ENCODE peak calls at places on chromosomes 3 and 15, in six cellular contexts. P is CD8-positive, alpha-beta T cell; M is heart left ventricle; D is tibial nerve; W is stomach; H is fibroblast of lung. G is an unnamed sample.

GRCh38 chr15:90598053-90598577 is 68.4 kb downstream of the CRTC3 start:
- DNase-seq in P (no peak), M (peak; percentile 67), D (peak; percentile 68), W (peak; percentile 79), H (no peak), G (no peak)

GRCh38 chr3:53346514-53346913 is 829 bp downstream of the DCP1A start:
- DNase-seq in P (no peak), M (no peak), D (no peak), W (no peak), H (peak; percentile 29), G (no peak)

GRCh38 chr3:126358038-126358815 is 1.0 kb upstream of the KLF15 start:
- DNase-seq in P (no peak), M (no peak), D (no peak), W (no peak), H (no peak), G (no peak)

GRCh38 chr3:118478706-118479276 is 555.9 kb downstream of the IGSF11 start:
- DNase-seq in P (no peak), M (no peak), D (no peak), W (no peak), H (no peak), G (no peak)

GRCh38 chr3:72535789-72536188 is 312.5 kb downstream of the SHQ1 start:
- DNase-seq in P (no peak), M (peak; percentile 29), D (no peak), W (no peak), H (no peak), G (no peak)

GRCh38 chr15:53434174-53434678 is 325.2 kb downstream of the WDR72 start:
- DNase-seq in P (no peak), M (no peak), D (no peak), W (no peak), H (no peak), G (no peak)

GRCh38 chr3:185820973-185821758 is 3.7 kb downstream of the IGF2BP2 start:
- DNase-seq in P (no peak), M (no peak), D (no peak), W (no peak), H (peak; percentile 94), G (peak; percentile 78)

GRCh38 chr3:136954246-136954645 is 3.5 kb upstream of the IL20RB start:
- DNase-seq in P (no peak), M (no peak), D (no peak), W (no peak), H (peak; percentile 46), G (no peak)

GRCh38 chr3:24830230-24831152 is 335.8 kb upstream of the THRB start:
- DNase-seq in P (no peak), M (no peak), D (no peak), W (peak; percentile 30), H (no peak), G (no peak)

GRCh38 chr3:58522759-58523425 is 14.1 kb downstream of the ACOX2 start:
- DNase-seq in P (no peak), M (no peak), D (no peak), W (no peak), H (no peak), G (no peak)

GRCh38 chr15:91289324-91289723 is 189.3 kb downstream of the SV2B start:
- DNase-seq in P (no peak), M (no peak), D (no peak), W (no peak), H (no peak), G (no peak)

GRCh38 chr15:89165677-89166076 is 55.7 kb downstream of the RLBP1 start:
- DNase-seq in P (no peak), M (no peak), D (no peak), W (no peak), H (peak; percentile 50), G (no peak)

GRCh38 chr15:31069360-31070000 is 32.0 kb downstream of the TRPM1 start:
- DNase-seq in P (no peak), M (no peak), D (no peak), W (no peak), H (no peak), G (no peak)

GRCh38 chr15:25863067-25863967 is at the start of gene ATP10A:
- DNase-seq in P (peak; percentile 53), M (peak; percentile 40), D (no peak), W (no peak), H (peak; percentile 67), G (no peak)

GRCh38 chr15:50487287-50487686 is 59.2 kb downstream of the USP50 start:
- DNase-seq in P (no peak), M (no peak), D (no peak), W (no peak), H (no peak), G (no peak)

GRCh38 chr3:13865106-13865505 is 14.8 kb downstream of the WNT7A start:
- DNase-seq in P (no peak), M (no peak), D (no peak), W (no peak), H (no peak), G (no peak)

GRCh38 chr3:80734955-80735354 is 967.2 kb upstream of the ROBO1 start:
- DNase-seq in P (no peak), M (no peak), D (no peak), W (no peak), H (no peak), G (no peak)

GRCh38 chr15:73794501-73795133 is 41.5 kb upstream of the INSYN1 start:
- DNase-seq in P (no peak), M (no peak), D (no peak), W (no peak), H (peak; percentile 50), G (no peak)

GRCh38 chr15:73786518-73786917 is 33.4 kb upstream of the INSYN1 start:
- DNase-seq in P (no peak), M (no peak), D (no peak), W (no peak), H (no peak), G (no peak)

GRCh38 chr15:73787621-73788020 is 34.5 kb upstream of the INSYN1 start:
- DNase-seq in P (no peak), M (no peak), D (no peak), W (no peak), H (no peak), G (no peak)

GRCh38 chr15:73792429-73792828 is 39.3 kb upstream of the INSYN1 start:
- DNase-seq in P (no peak), M (peak; percentile 78), D (no peak), W (no peak), H (no peak), G (no peak)

GRCh38 chr15:73789491-73790240 is 36.5 kb upstream of the INSYN1 start:
- DNase-seq in P (no peak), M (no peak), D (no peak), W (no peak), H (no peak), G (no peak)
- TF ChIP-seq CTCF in P (no peak), M (no peak), D (no peak), W (no peak), H (no peak), G (no peak)

GRCh38 chr15:68227806-68228142 is 1.8 kb downstream of the CLN6 start:
- DNase-seq in P (no peak), M (no peak), D (no peak), W (no peak), H (no peak), G (no peak)

GRCh38 chr15:68224108-68224507 is 5.4 kb downstream of the CLN6 start:
- DNase-seq in P (no peak), M (no peak), D (no peak), W (peak; percentile 1), H (no peak), G (no peak)

GRCh38 chr15:68228143-68228970 is 1.2 kb downstream of the CLN6 start:
- DNase-seq in P (no peak), M (no peak), D (no peak), W (peak; percentile 19), H (peak; percentile 23), G (no peak)

GRCh38 chr15:68223171-68223570 is 6.4 kb downstream of the CLN6 start:
- DNase-seq in P (no peak), M (peak; percentile 13), D (no peak), W (peak; percentile 14), H (no peak), G (no peak)

DNA sequence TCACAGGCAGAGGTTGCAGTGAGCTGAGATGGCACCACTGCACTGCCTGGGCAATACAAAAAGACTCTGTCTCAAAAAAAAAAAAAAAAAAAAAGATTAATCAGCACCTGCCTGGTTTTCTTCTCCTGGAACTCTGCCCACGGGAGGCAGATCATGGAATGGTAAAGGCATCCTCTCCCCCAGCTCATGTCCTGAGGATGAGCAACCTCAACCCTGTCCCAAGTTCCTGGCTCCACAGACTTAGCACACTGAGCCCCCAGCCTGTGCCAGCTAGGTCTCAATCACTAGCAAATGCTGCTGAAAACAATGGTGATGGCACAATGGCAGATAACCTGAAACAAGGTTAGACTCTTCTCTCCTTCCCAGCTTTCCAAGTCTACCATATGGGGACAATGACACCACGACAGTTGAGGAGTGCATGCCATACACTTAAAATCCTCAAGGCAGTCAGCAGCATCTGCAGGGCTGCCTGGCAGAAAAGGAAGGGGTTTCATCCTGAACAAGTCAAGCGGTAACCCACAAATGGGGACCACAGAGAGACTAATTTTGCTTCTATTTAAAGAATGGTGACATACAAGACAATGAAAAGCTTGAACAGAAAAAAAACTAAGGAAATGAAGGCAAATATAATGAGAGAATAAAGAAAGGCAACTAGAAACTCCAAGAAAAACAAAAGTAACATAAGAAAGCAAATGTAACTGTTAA is 4.8 kb downstream of the CLN6 start:
- DNase-seq in P (no peak), M (no peak), D (no peak), W (peak; percentile 14), H (no peak), G (no peak)
- TF ChIP-seq CTCF in P (no peak), M (no peak), D (no peak), W (no peak), H (no peak), G (no peak)

GRCh38 chr15:66077320-66077663 is 176.3 kb downstream of the MEGF11 start:
- DNase-seq in P (no peak), M (no peak), D (no peak), W (no peak), H (no peak), G (no peak)

GRCh38 chr15:66078196-66078928 is 175.2 kb downstream of the MEGF11 start:
- DNase-seq in P (no peak), M (no peak), D (no peak), W (no peak), H (no peak), G (no peak)

GRCh38 chr15:66078929-66079275 is 174.6 kb downstream of the MEGF11 start:
- DNase-seq in P (no peak), M (no peak), D (no peak), W (no peak), H (no peak), G (no peak)

GRCh38 chr15:66076591-66077319 is 176.8 kb downstream of the MEGF11 start:
- DNase-seq in P (no peak), M (no peak), D (no peak), W (no peak), H (no peak), G (no peak)

DNA sequence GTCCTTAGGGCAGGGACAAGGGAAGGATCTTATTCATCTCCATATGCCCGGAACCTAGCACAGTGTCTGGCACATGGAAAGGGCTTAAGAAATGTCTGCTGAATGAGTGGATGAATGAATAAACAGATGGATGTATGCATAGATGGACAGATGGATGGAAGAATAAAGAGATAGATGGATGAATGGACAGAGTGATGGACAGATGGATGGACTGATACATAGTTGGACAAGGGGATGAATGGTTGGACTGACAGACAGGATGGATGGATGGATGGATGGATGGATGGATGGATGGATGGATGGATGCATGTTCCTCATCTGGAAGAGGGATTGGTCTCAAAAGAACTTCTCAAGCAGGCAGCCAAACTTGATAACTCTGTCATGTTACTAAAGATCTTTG is 177.6 kb downstream of the MEGF11 start:
- DNase-seq in P (no peak), M (no peak), D (no peak), W (no peak), H (no peak), G (no peak)
- TF ChIP-seq CTCF in P (no peak), M (no peak), D (no peak), W (no peak), H (no peak), G (no peak)

GRCh38 chr3:146382386-146382785 is 87.0 kb downstream of the PLSCR2 start:
- DNase-seq in P (no peak), M (no peak), D (no peak), W (no peak), H (peak; percentile 27), G (no peak)
- TF ChIP-seq CTCF in P (no peak), M (no peak), D (no peak), W (no peak), H (peak; percentile 9), G (peak; percentile 40)